ENCODE peak calls at places on chromosomes 16 and 17, in ten cellular contexts. V, E, X, U, N, I, R, K, W and Z are unnamed samples.

GRCh38 chr17:10089221-10089799 is 109.1 kb downstream of the GAS7 start:
- DNase-seq in N (no peak), E (no peak), U (no peak), X (peak; percentile 19), I (peak; percentile 66), V (no peak), W (no peak), R (no peak), K (no peak), Z (no peak)

GRCh38 chr17:44854201-44854600 is 6.5 kb downstream of the HIGD1B start:
- DNase-seq in U (no peak), K (no peak), N (no peak), X (no peak), E (no peak), V (no peak), R (no peak), I (no peak), W (no peak), Z (no peak)

GRCh38 chr17:13582776-13583414 is 18.8 kb downstream of the HS3ST3A1 start:
- DNase-seq in K (no peak), W (no peak), N (no peak), I (no peak), R (no peak), X (peak; percentile 72), E (no peak), U (no peak), V (no peak), Z (no peak)

GRCh38 chr17:6526362-6527152 is 29.8 kb downstream of the PITPNM3 start:
- DNase-seq in N (peak; percentile 52), E (no peak), K (no peak), X (peak; percentile 9), R (no peak), W (no peak), I (no peak), V (no peak), U (no peak), Z (no peak)

GRCh38 chr16:89202422-89203215 is 2.3 kb upstream of the SLC22A31 start:
- DNase-seq in R (no peak), N (peak; percentile 42), V (no peak), I (no peak), K (no peak), X (no peak), E (no peak), W (no peak), U (no peak), Z (no peak)

GRCh38 chr17:49015924-49016774 is 19.0 kb downstream of the IGF2BP1 start:
- DNase-seq in E (no peak), R (no peak), I (no peak), W (no peak), K (no peak), U (no peak), N (no peak), X (no peak), V (no peak), Z (no peak)

GRCh38 chr16:10090816-10091215 is 91.4 kb downstream of the GRIN2A start:
- DNase-seq in U (no peak), R (no peak), X (peak; percentile 86), I (no peak), E (no peak), N (no peak), K (no peak), W (no peak), V (no peak), Z (no peak)

GRCh38 chr17:19309701-19310100 is 52.8 kb downstream of the B9D1 start:
- DNase-seq in N (no peak), R (no peak), E (no peak), W (no peak), U (no peak), K (no peak), V (no peak), I (no peak), X (no peak), Z (no peak)

DNA sequence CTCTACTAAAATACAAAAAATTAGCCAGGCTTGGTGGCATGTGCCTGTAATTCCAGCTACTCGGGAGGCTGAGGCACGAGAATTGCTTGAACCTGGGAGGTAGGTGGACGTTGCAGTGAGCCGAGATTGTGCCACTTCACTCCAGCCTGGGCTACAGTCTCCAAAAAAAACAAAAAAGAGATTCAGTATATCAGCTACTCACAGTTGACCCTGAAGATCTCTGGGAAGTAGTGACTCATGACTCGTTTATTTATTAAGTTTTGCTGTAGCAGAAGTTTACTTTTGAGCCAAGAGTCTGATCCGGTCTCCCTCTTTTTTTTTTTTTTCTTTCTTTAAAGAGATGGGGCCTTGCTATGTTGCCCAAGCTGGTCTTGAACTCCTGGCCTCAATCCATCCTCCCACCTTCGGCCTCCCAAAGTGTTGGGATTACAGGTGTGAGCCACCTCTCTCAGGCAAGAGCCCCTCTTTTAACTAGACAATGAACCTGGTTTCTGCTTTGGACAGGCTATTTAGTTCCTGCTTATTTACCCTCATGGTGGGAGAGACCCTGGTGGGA is 4.4 kb downstream of the MVP start:
- DNase-seq in I (no peak), W (no peak), R (no peak), K (no peak), U (no peak), V (peak; percentile 66), X (peak; percentile 85), E (no peak), N (no peak), Z (no peak)
- H3K4me1 ChIP-seq in I (peaks cover 84% of the 10 kb centered on the region), W (peaks cover 75% of the 10 kb centered on the region), R (no peaks in the 10 kb centered on the region), K (peaks cover 2% of the 10 kb centered on the region), U (peaks cover 27% of the 10 kb centered on the region), V (peaks cover 91% of the 10 kb centered on the region), X (peaks cover 33% of the 10 kb centered on the region), E (peaks cover 49% of the 10 kb centered on the region), N (peaks cover 14% of the 10 kb centered on the region), Z (peaks cover 53% of the 10 kb centered on the region)

GRCh38 chr16:17277981-17278381 is 192.8 kb downstream of the XYLT1 start:
- DNase-seq in X (no peak), I (peak; percentile 51), N (peak; percentile 50), W (no peak), K (no peak), U (peak; percentile 21), E (peak; percentile 44), V (peak; percentile 81), R (peak; percentile 46), Z (no peak)

GRCh38 chr16:17276610-17277009 is 194.2 kb downstream of the XYLT1 start:
- DNase-seq in E (no peak), W (no peak), U (no peak), K (no peak), I (no peak), V (no peak), N (no peak), R (no peak), X (no peak), Z (no peak)

GRCh38 chr16:17281052-17281451 is 189.7 kb downstream of the XYLT1 start:
- DNase-seq in K (no peak), W (no peak), U (no peak), I (no peak), E (no peak), R (no peak), X (no peak), N (no peak), V (no peak), Z (no peak)

GRCh38 chr16:17275989-17276530 is 194.7 kb downstream of the XYLT1 start:
- DNase-seq in W (no peak), V (no peak), R (no peak), N (no peak), U (no peak), I (no peak), K (no peak), X (no peak), E (no peak), Z (no peak)

GRCh38 chr16:17278988-17279387 is 191.8 kb downstream of the XYLT1 start:
- DNase-seq in N (no peak), U (no peak), E (no peak), X (no peak), R (no peak), I (no peak), W (no peak), K (no peak), V (peak; percentile 87), Z (no peak)
- H3K4me1 ChIP-seq in N (peaks cover 23% of the 10 kb centered on the region), U (no peaks in the 10 kb centered on the region), E (peaks cover 33% of the 10 kb centered on the region), X (no peaks in the 10 kb centered on the region), R (no peaks in the 10 kb centered on the region), I (no peaks in the 10 kb centered on the region), W (peaks cover 7% of the 10 kb centered on the region), K (no peaks in the 10 kb centered on the region), V (peaks cover 16% of the 10 kb centered on the region), Z (no peaks in the 10 kb centered on the region)

GRCh38 chr16:50468749-50469078 is 79.5 kb upstream of the NKD1 start:
- DNase-seq in X (no peak), V (no peak), K (no peak), I (no peak), U (no peak), N (no peak), E (no peak), W (no peak), R (no peak), Z (no peak)

GRCh38 chr16:50469744-50470301 is 78.4 kb upstream of the NKD1 start:
- DNase-seq in X (no peak), N (peak; percentile 68), W (no peak), K (no peak), R (no peak), V (peak; percentile 61), I (no peak), E (no peak), U (peak; percentile 33), Z (no peak)

GRCh38 chr16:50469121-50469743 is 79.0 kb upstream of the NKD1 start:
- DNase-seq in W (no peak), K (no peak), E (no peak), U (no peak), R (no peak), X (no peak), V (no peak), I (no peak), N (no peak), Z (no peak)

GRCh38 chr16:50467559-50467942 is 80.6 kb upstream of the NKD1 start:
- DNase-seq in V (no peak), E (no peak), N (no peak), X (no peak), R (no peak), K (no peak), W (no peak), I (no peak), U (no peak), Z (no peak)

DNA sequence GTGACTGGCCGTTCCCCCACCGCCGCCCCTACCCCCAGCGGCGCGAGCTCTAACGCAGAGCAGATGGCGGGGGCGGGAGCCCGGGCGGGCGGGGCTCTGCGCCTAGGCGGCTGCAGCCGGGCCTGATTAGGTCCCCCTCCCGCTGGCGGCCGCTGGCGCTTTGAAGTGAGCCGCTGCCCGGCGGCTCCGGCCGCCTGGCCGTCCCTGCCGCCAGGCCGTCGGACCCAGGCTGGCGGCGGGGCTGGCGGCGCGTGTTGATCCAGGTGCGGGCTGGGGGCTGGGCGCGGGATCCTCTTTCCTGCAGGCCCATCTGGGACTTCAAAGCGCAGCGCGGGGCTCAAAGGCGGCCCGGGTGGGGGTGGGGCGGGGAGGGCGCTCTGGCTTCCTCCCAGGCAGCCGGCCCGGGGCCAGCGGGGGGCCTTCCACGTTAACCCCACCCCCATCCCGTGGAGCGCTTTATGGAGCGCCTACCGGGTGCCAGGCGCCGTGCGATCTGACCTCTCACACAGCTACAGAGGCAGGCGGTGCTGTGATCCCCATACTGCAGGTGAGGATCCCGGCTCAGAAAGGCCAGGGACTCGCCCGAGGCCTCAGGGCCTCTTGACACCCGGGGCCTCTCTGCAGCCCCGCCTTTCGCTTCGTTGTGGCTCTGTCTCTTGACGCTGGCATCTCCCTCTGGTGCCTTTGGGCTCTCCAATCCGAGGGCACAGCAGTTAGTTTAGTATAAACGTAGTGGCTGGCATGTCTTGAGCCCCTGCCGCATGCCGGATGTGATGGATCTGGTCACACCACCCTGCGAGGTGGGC is 80.0 kb upstream of the NKD1 start:
- DNase-seq in W (no peak), N (peak; percentile 93), V (peak; percentile 52), E (peak; percentile 95), U (no peak), R (peak; percentile 69), X (peak; percentile 28), K (peak; percentile 62), I (peak; percentile 16), Z (peak; percentile 43)
- H3K4me1 ChIP-seq in W (peaks cover 6% of the 10 kb centered on the region), N (peaks cover 37% of the 10 kb centered on the region), V (peaks cover 11% of the 10 kb centered on the region), E (peaks cover 66% of the 10 kb centered on the region), U (peaks cover 3% of the 10 kb centered on the region), R (no peaks in the 10 kb centered on the region), X (no peaks in the 10 kb centered on the region), K (peaks cover 35% of the 10 kb centered on the region), I (no peaks in the 10 kb centered on the region), Z (no peaks in the 10 kb centered on the region)

GRCh38 chr17:77194179-77194578 is 53.4 kb downstream of the SEC14L1 start:
- DNase-seq in U (no peak), E (no peak), N (no peak), X (no peak), R (no peak), V (no peak), I (no peak), K (no peak), W (no peak), Z (no peak)

GRCh38 chr17:77193653-77194052 is 52.9 kb downstream of the SEC14L1 start:
- DNase-seq in E (no peak), V (no peak), I (no peak), U (no peak), W (no peak), R (no peak), K (no peak), X (no peak), N (no peak), Z (no peak)

GRCh38 chr17:77196251-77196650 is 55.5 kb downstream of the SEC14L1 start:
- DNase-seq in R (no peak), K (no peak), N (no peak), I (peak; percentile 9), W (no peak), U (no peak), V (no peak), E (no peak), X (peak; percentile 70), Z (no peak)

GRCh38 chr17:77200711-77201110 is 59.9 kb downstream of the SEC14L1 start:
- DNase-seq in K (no peak), N (no peak), W (no peak), E (no peak), V (no peak), X (no peak), I (peak; percentile 84), U (no peak), R (no peak), Z (no peak)

GRCh38 chr17:77197115-77197514 is 56.3 kb downstream of the SEC14L1 start:
- DNase-seq in W (no peak), R (no peak), X (no peak), K (no peak), I (no peak), V (peak; percentile 95), E (no peak), N (no peak), U (no peak), Z (no peak)
- H3K4me1 ChIP-seq in W (no peaks in the 10 kb centered on the region), R (no peaks in the 10 kb centered on the region), X (no peaks in the 10 kb centered on the region), K (no peaks in the 10 kb centered on the region), I (peaks cover 5% of the 10 kb centered on the region), V (peaks cover 15% of the 10 kb centered on the region), E (no peaks in the 10 kb centered on the region), N (no peaks in the 10 kb centered on the region), U (no peaks in the 10 kb centered on the region), Z (peaks cover 6% of the 10 kb centered on the region)